ENCODE peak calls at places on chromosome 4, in ten cellular contexts. Z is activated CD8-positive, alpha-beta memory T cell treated with anti-CD3 and anti-CD28 coated beads for 4 hours; J is activated CD4-positive, alpha-beta memory T cell treated with anti-CD3 and anti-CD28 coated beads for 36 hours; P is bronchial epithelial cell; U is activated CD4-positive, alpha-beta T cell treated with anti-CD3 and anti-CD28 coated beads, Interleukin-2, amount 10 ng/mL, durations not matched to agents 7 days and 5 days; O is H4; H is NCI-H774; E is upper lobe of left lung; V is AG20443; M is activated T-helper 1 cell treated with anti-CD3 and anti-CD28 coated beads, Interleukin-12 subunit alpha, Interleukin-12 subunit beta, Interleukin-2, Interleukin-4 antibody, amounts not matched to agents 30 ng/mL and 10 ng/mL and 1 ng/mL, durations not matched to agents 14 hours and 24 hours and 36 hours. D is an unnamed sample.

GRCh38 chr4:143287571-143287923 is 49.1 kb upstream of the GAB1 start:
- DNase-seq in J (no peak), P (no peak), U (no peak), Z (no peak), V (no peak), E (no peak), O (no peak), M (no peak), H (no peak), D (no peak)

GRCh38 chr4:24662065-24662464 is 77.7 kb upstream of the DHX15 start:
- DNase-seq in V (no peak), H (no peak), P (no peak), M (no peak), U (no peak), O (no peak), E (no peak), Z (no peak), J (no peak), D (no peak)

GRCh38 chr4:114287079-114287696 is 307.7 kb upstream of the ARSJ start:
- DNase-seq in M (no peak), Z (no peak), O (no peak), P (peak), H (peak), E (no peak), V (no peak), J (no peak), U (no peak), D (no peak)

GRCh38 chr4:94368459-94368858 is 25.8 kb upstream of the HPGDS start:
- DNase-seq in E (no peak), O (no peak), H (no peak), M (no peak), J (no peak), V (no peak), U (no peak), P (no peak), Z (no peak), D (no peak)

GRCh38 chr4:48698029-48698901 is 81.8 kb downstream of the FRYL start:
- DNase-seq in V (peak), M (no peak), E (no peak), J (no peak), Z (no peak), O (peak), H (no peak), U (no peak), P (peak), D (no peak)

GRCh38 chr4:93409035-93409434 is 419.5 kb upstream of the ATOH1 start:
- DNase-seq in O (peak), P (no peak), V (no peak), J (no peak), M (no peak), E (no peak), H (no peak), Z (no peak), U (no peak), D (no peak)

GRCh38 chr4:41257257-41257900 is 651 bp downstream of the UCHL1 start:
- DNase-seq in U (peak), E (peak), O (peak), P (no peak), M (no peak), V (peak), H (peak), Z (no peak), J (peak), D (no peak)

GRCh38 chr4:89222171-89222570 is 85.4 kb downstream of the GPRIN3 start:
- DNase-seq in O (peak), P (peak), V (no peak), E (no peak), J (peak), H (no peak), M (no peak), Z (no peak), U (no peak), D (no peak)

GRCh38 chr4:77418333-77418732 is 187.3 kb upstream of the CXCL13 start:
- DNase-seq in Z (no peak), H (no peak), V (no peak), E (no peak), M (no peak), P (peak), O (no peak), U (peak), J (no peak), D (no peak)

GRCh38 chr4:9384126-9384525 is 21.2 kb downstream of the USP17L30 start:
- DNase-seq in J (no peak), Z (no peak), E (no peak), V (no peak), U (no peak), H (no peak), P (peak), O (no peak), M (no peak), D (no peak)

GRCh38 chr4:184475096-184475461 is 729 bp upstream of the IRF2 start:
- DNase-seq in U (peak), V (peak), M (peak), P (peak), E (no peak), O (peak), H (no peak), Z (no peak), J (peak), D (peak)

GRCh38 chr4:146311238-146311970 is 97.1 kb downstream of the REELD1 start:
- DNase-seq in Z (no peak), V (no peak), H (no peak), P (no peak), E (no peak), M (no peak), J (no peak), O (no peak), U (no peak), D (no peak)

GRCh38 chr4:2753444-2753843 is 2.7 kb downstream of the TNIP2 start:
- DNase-seq in P (peak), M (no peak), J (no peak), O (no peak), U (no peak), E (no peak), H (no peak), V (no peak), Z (no peak), D (no peak)

GRCh38 chr4:119124314-119124713 is 11.3 kb upstream of the MYOZ2 start:
- DNase-seq in U (no peak), O (no peak), V (no peak), J (no peak), P (no peak), M (no peak), H (no peak), E (no peak), Z (no peak), D (no peak)

GRCh38 chr4:146212781-146213180 is 1.6 kb upstream of the REELD1 start:
- DNase-seq in Z (no peak), O (no peak), E (peak), H (no peak), U (no peak), V (no peak), P (no peak), J (no peak), M (no peak), D (no peak)

GRCh38 chr4:84917869-84918600 is 48.5 kb downstream of the WDFY3 start:
- DNase-seq in U (no peak), M (no peak), O (no peak), J (no peak), V (no peak), Z (no peak), P (no peak), E (no peak), H (no peak), D (no peak)

GRCh38 chr4:2925496-2925895 is 37.7 kb downstream of the NOP14 start:
- DNase-seq in P (no peak), U (no peak), O (no peak), Z (no peak), H (no peak), M (no peak), V (no peak), J (peak), E (no peak), D (no peak)

GRCh38 chr4:75777589-75777988 is 53.2 kb downstream of the USO1 start:
- DNase-seq in V (no peak), E (no peak), U (no peak), H (no peak), J (no peak), M (no peak), O (no peak), Z (no peak), P (no peak), D (no peak)

GRCh38 chr4:25949166-25949748 is 35.2 kb downstream of the SMIM20 start:
- DNase-seq in U (no peak), O (no peak), V (no peak), E (no peak), Z (no peak), M (no peak), H (peak), P (no peak), J (no peak), D (no peak)

GRCh38 chr4:129972257-129972656 is 876.3 kb downstream of the C4orf33 start:
- DNase-seq in J (no peak), O (no peak), Z (no peak), U (no peak), E (no peak), M (no peak), P (no peak), H (no peak), V (no peak), D (no peak)

GRCh38 chr4:120348521-120348920 is 281.9 kb upstream of the MAD2L1 start:
- DNase-seq in P (no peak), Z (no peak), V (peak), O (no peak), H (no peak), E (no peak), U (no peak), M (no peak), J (no peak), D (no peak)

GRCh38 chr4:109472343-109472761 is 38.7 kb downstream of the SEC24B start:
- DNase-seq in P (peak), O (peak), J (no peak), H (no peak), V (peak), M (no peak), E (no peak), U (no peak), Z (no peak), D (no peak)

GRCh38 chr4:77697860-77698599 is 92.4 kb downstream of the CXCL13 start:
- DNase-seq in U (no peak), P (peak), J (no peak), O (peak), V (peak), E (no peak), M (no peak), H (peak), Z (no peak), D (no peak)

GRCh38 chr4:138222041-138222440 is 20.1 kb downstream of the SLC7A11 start:
- DNase-seq in V (peak), J (no peak), U (no peak), M (no peak), O (peak), E (no peak), Z (no peak), H (no peak), P (peak), D (no peak)

GRCh38 chr4:113474017-113474416 is 287.5 kb downstream of the CAMK2D start:
- DNase-seq in M (no peak), J (peak), V (peak), O (peak), P (peak), U (no peak), E (no peak), Z (no peak), H (no peak), D (no peak)

GRCh38 chr4:177057191-177057590 is 252.5 kb upstream of the NEIL3 start:
- DNase-seq in J (no peak), Z (no peak), P (no peak), U (no peak), E (no peak), V (no peak), O (no peak), M (no peak), H (no peak), D (no peak)

GRCh38 chr4:1300466-1301455 is 11.1 kb downstream of the MAEA start:
- DNase-seq in J (peak), O (no peak), V (peak), Z (no peak), E (peak), H (no peak), U (peak), M (no peak), P (peak), D (peak)

GRCh38 chr4:122728781-122729330 is 3.6 kb upstream of the BBS12 start:
- DNase-seq in E (no peak), O (no peak), Z (no peak), J (no peak), M (no peak), H (no peak), U (no peak), V (peak), P (no peak), D (no peak)

GRCh38 chr4:98341309-98341708 is 80.1 kb downstream of the RAP1GDS1 start:
- DNase-seq in P (no peak), H (no peak), O (no peak), J (no peak), M (no peak), E (no peak), Z (no peak), U (no peak), V (peak), D (no peak)

GRCh38 chr4:4673070-4673469 is 131.2 kb upstream of the STX18 start:
- DNase-seq in J (no peak), Z (no peak), M (no peak), U (no peak), E (peak), O (peak), P (peak), H (no peak), V (peak), D (peak)

GRCh38 chr4:159206427-159206871 is 103.6 kb downstream of the RAPGEF2 start:
- DNase-seq in V (no peak), O (no peak), J (peak), M (peak), U (peak), Z (no peak), E (no peak), P (no peak), H (no peak), D (no peak)

GRCh38 chr4:125316781-125317525 is 2.2 kb downstream of the FAT4 start:
- DNase-seq in Z (no peak), U (no peak), O (peak), P (peak), E (peak), J (no peak), M (no peak), V (peak), H (no peak), D (no peak)

GRCh38 chr4:126890994-126891393 is 741.8 kb upstream of the INTU start:
- DNase-seq in O (no peak), U (no peak), Z (no peak), M (no peak), P (no peak), E (no peak), V (no peak), H (no peak), J (no peak), D (no peak)

GRCh38 chr4:40152642-40153041 is 44.2 kb upstream of the RHOH start:
- DNase-seq in O (no peak), E (no peak), P (no peak), V (no peak), U (peak), Z (no peak), J (peak), M (no peak), H (no peak), D (no peak)

GRCh38 chr4:25253072-25253447 is 19.2 kb downstream of the PI4K2B start:
- DNase-seq in V (no peak), O (no peak), H (no peak), E (no peak), M (no peak), Z (no peak), P (peak), U (no peak), J (no peak), D (no peak)

GRCh38 chr4:110978761-110979160 is 355.9 kb upstream of the PITX2 start:
- DNase-seq in H (no peak), V (no peak), E (no peak), O (no peak), M (no peak), P (no peak), Z (no peak), U (no peak), J (no peak), D (no peak)

GRCh38 chr4:39814403-39815185 is 116.7 kb downstream of the UBE2K start:
- DNase-seq in M (no peak), H (no peak), O (no peak), E (no peak), Z (no peak), V (no peak), J (peak), U (peak), P (no peak), D (no peak)

GRCh38 chr4:152454398-152455011 is 81.4 kb downstream of the FBXW7 start:
- DNase-seq in H (peak), U (no peak), E (no peak), P (peak), O (peak), J (no peak), Z (no peak), M (no peak), V (peak), D (no peak)

GRCh38 chr4:18935956-18936355 is 914.4 kb upstream of the LCORL start:
- DNase-seq in O (no peak), H (no peak), P (no peak), J (no peak), U (no peak), Z (no peak), M (no peak), E (no peak), V (no peak), D (no peak)

GRCh38 chr4:10582059-10582686 is 102.4 kb downstream of the CLNK start:
- DNase-seq in E (no peak), J (peak), U (peak), O (peak), Z (no peak), P (peak), H (peak), M (no peak), V (peak), D (no peak)